ENCODE peak calls at places on chromosomes 4 and X, in ten cellular contexts. S, Y, G, J, D, L, U, K, N and Q are unnamed samples.

GRCh38 chr4:183229397-183229796 is 90.7 kb downstream of the CLDN22 start:
- DNase-seq in J (no peak), L (no peak), K (no peak), D (no peak), U (no peak), S (no peak), G (no peak), N (no peak), Y (no peak), Q (no peak)

GRCh38 chr4:121822796-121823504 is 733 bp downstream of the CCNA2 start:
- DNase-seq in L (peak; percentile 25), U (no peak), S (peak; percentile 42), K (no peak), N (peak; percentile 30), D (peak; percentile 22), Y (no peak), J (no peak), G (peak; percentile 26), Q (peak; percentile 34)

GRCh38 chr4:138070816-138071215 is 171.3 kb downstream of the SLC7A11 start:
- DNase-seq in K (no peak), N (no peak), S (no peak), U (no peak), G (no peak), L (no peak), J (no peak), D (no peak), Y (no peak), Q (no peak)

GRCh38 chrX:15988661-15989603 is 134.3 kb upstream of the AP1S2 start:
- DNase-seq in N (peak; percentile 0), G (peak; percentile 15), U (no peak), K (no peak), S (no peak), L (no peak), D (no peak), Y (no peak), J (peak; percentile 39), Q (peak; percentile 82)

GRCh38 chrX:105471597-105471996 is 251.1 kb upstream of the TEX13A start:
- DNase-seq in G (no peak), J (no peak), S (no peak), D (no peak), U (no peak), L (no peak), N (no peak), Y (no peak), K (no peak), Q (no peak)

GRCh38 chrX:129823115-129823514 is 20.6 kb downstream of the ZDHHC9 start:
- DNase-seq in S (peak; percentile 24), Y (no peak), L (no peak), D (no peak), J (peak; percentile 71), N (peak; percentile 3), G (no peak), U (no peak), K (no peak), Q (no peak)

GRCh38 chrX:5898463-5898862 is 330.2 kb downstream of the NLGN4X start:
- DNase-seq in J (no peak), N (no peak), S (no peak), K (no peak), G (no peak), U (no peak), D (peak; percentile 61), Y (no peak), L (no peak), Q (no peak)

GRCh38 chrX:54237014-54237413 is 54.0 kb upstream of the FAM120C start:
- DNase-seq in N (no peak), J (no peak), Y (no peak), G (no peak), D (no peak), K (no peak), S (no peak), U (no peak), L (no peak), Q (no peak)

GRCh38 chr4:69984030-69984443 is 11.7 kb upstream of the STATH start:
- DNase-seq in K (peak; percentile 1), U (no peak), N (peak; percentile 3), J (no peak), D (no peak), S (no peak), Y (no peak), L (no peak), G (no peak), Q (no peak)

GRCh38 chrX:150566734-150567182 is 1.7 kb upstream of the MTM1 start:
- DNase-seq in S (no peak), K (peak; percentile 68), G (no peak), N (no peak), Y (no peak), J (no peak), D (no peak), L (no peak), U (no peak), Q (no peak)

GRCh38 chrX:150683536-150684146 is 9.6 kb upstream of the MTMR1 start:
- DNase-seq in U (no peak), S (no peak), N (peak; percentile 16), K (no peak), D (no peak), Y (no peak), L (peak; percentile 5), G (peak; percentile 14), J (no peak), Q (no peak)

GRCh38 chr4:54276633-54277426 is 47.7 kb downstream of the PDGFRA start:
- DNase-seq in J (no peak), Y (no peak), D (no peak), N (no peak), G (no peak), S (no peak), U (no peak), K (no peak), L (no peak), Q (peak; percentile 6)

GRCh38 chr4:47002593-47002992 is 9.2 kb upstream of the GABRA4 start:
- DNase-seq in S (no peak), G (peak; percentile 56), Y (no peak), N (peak; percentile 0), U (no peak), D (no peak), J (no peak), L (no peak), K (no peak), Q (no peak)

GRCh38 chrX:136210243-136210642 is 41.0 kb downstream of the MAP7D3 start:
- DNase-seq in U (no peak), Y (no peak), G (no peak), L (no peak), J (peak; percentile 56), N (no peak), S (no peak), D (no peak), K (no peak), Q (no peak)

GRCh38 chr4:35358001-35358584 is 886.2 kb downstream of the ARAP2 start:
- DNase-seq in Y (no peak), D (no peak), K (no peak), G (no peak), L (no peak), S (no peak), N (no peak), U (no peak), J (no peak), Q (no peak)

GRCh38 chr4:140078366-140078765 is 75.6 kb downstream of the MAML3 start:
- DNase-seq in K (peak; percentile 41), U (no peak), S (no peak), G (no peak), D (no peak), N (peak; percentile 76), L (no peak), Y (no peak), J (no peak), Q (no peak)

GRCh38 chr4:80587861-80588385 is 252.4 kb downstream of the CFAP299 start:
- DNase-seq in G (no peak), K (no peak), Y (no peak), S (no peak), D (no peak), N (peak; percentile 15), J (no peak), L (no peak), U (no peak), Q (no peak)

GRCh38 chr4:182453830-182454229 is 210.6 kb downstream of the TENM3 start:
- DNase-seq in G (no peak), D (no peak), K (no peak), N (no peak), S (no peak), L (no peak), Y (no peak), U (no peak), J (no peak), Q (no peak)

GRCh38 chr4:7427326-7428260 is 7.1 kb downstream of the PSAPL1 start:
- DNase-seq in L (no peak), Y (no peak), K (no peak), G (no peak), J (no peak), N (no peak), U (no peak), S (no peak), D (no peak), Q (no peak)

GRCh38 chr4:176981551-176981950 is 188.8 kb upstream of the VEGFC start:
- DNase-seq in N (no peak), Y (no peak), S (no peak), U (no peak), D (no peak), G (no peak), J (no peak), K (no peak), L (no peak), Q (no peak)

GRCh38 chr4:141195095-141195707 is 25.5 kb upstream of the ZNF330 start:
- DNase-seq in Y (no peak), L (no peak), J (no peak), D (no peak), N (no peak), U (no peak), G (no peak), S (no peak), K (no peak), Q (no peak)

GRCh38 chr4:61994036-61994435 is 793.9 kb downstream of the ADGRL3 start:
- DNase-seq in D (no peak), S (no peak), Y (no peak), G (no peak), L (no peak), K (no peak), J (no peak), U (no peak), N (no peak), Q (peak; percentile 45)

GRCh38 chrX:123731258-123731986 is 1.4 kb downstream of the THOC2 start:
- DNase-seq in S (peak; percentile 30), K (no peak), N (no peak), Y (peak; percentile 14), D (peak; percentile 16), U (no peak), G (no peak), L (no peak), J (no peak), Q (no peak)

GRCh38 chr4:24763631-24764302 is 31.6 kb upstream of the SOD3 start:
- DNase-seq in N (peak; percentile 80), K (no peak), L (no peak), G (peak; percentile 15), Y (no peak), U (no peak), J (no peak), S (no peak), D (no peak), Q (no peak)

GRCh38 chr4:150647008-150647407 is 65.1 kb downstream of the MAB21L2 start:
- DNase-seq in K (no peak), Y (no peak), J (no peak), D (no peak), U (no peak), N (no peak), S (no peak), L (no peak), G (peak; percentile 8), Q (no peak)

GRCh38 chr4:75990129-75990528 is 616 bp downstream of the SDAD1 start:
- DNase-seq in N (no peak), U (no peak), S (no peak), Y (no peak), D (no peak), L (no peak), K (no peak), J (no peak), G (no peak), Q (no peak)

GRCh38 chr4:7016086-7016485 is 27.1 kb upstream of the TADA2B start:
- DNase-seq in G (no peak), L (no peak), N (no peak), J (no peak), U (no peak), K (no peak), Y (no peak), S (no peak), D (no peak), Q (no peak)

GRCh38 chr4:6115342-6115741 is 85.0 kb downstream of the JAKMIP1 start:
- DNase-seq in Y (no peak), S (no peak), L (no peak), K (no peak), D (no peak), J (no peak), G (no peak), U (no peak), N (no peak), Q (no peak)